ENCODE peak calls at places on chromosomes 16 and 17, in four cellular contexts. One of them, this sample, is unnamed.

GRCh38 chr17:3558603-3559269 is 1.1 kb upstream of the TRPV3 start:
- DNase-seq in amniotic stem cell: no peak
- DNase-seq in stimulated activated CD4-positive, alpha-beta T cell treated with anti-CD3 and anti-CD28 coated beads, Interleukin-2, amount 100 ng/mL, for 24 hours: peak
- DNase-seq in mucosa of gallbladder: no peak
- DNase-seq in this sample: peak

GRCh38 chr17:5585814-5586558 is 1.7 kb upstream of the NLRP1 start:
- DNase-seq in amniotic stem cell: no peak
- DNase-seq in mucosa of gallbladder: no peak
- DNase-seq in stimulated activated CD4-positive, alpha-beta T cell treated with anti-CD3 and anti-CD28 coated beads, Interleukin-2, amount 100 ng/mL, for 24 hours: no peak
- DNase-seq in this sample: no peak

GRCh38 chr17:42118545-42118944 is 2.6 kb downstream of the KAT2A start:
- DNase-seq in mucosa of gallbladder: no peak
- DNase-seq in stimulated activated CD4-positive, alpha-beta T cell treated with anti-CD3 and anti-CD28 coated beads, Interleukin-2, amount 100 ng/mL, for 24 hours: peak
- DNase-seq in amniotic stem cell: no peak
- DNase-seq in this sample: no peak

GRCh38 chr17:41556931-41557330 is 14.9 kb downstream of the KRT9 start:
- DNase-seq in amniotic stem cell: no peak
- DNase-seq in mucosa of gallbladder: no peak
- DNase-seq in stimulated activated CD4-positive, alpha-beta T cell treated with anti-CD3 and anti-CD28 coated beads, Interleukin-2, amount 100 ng/mL, for 24 hours: no peak
- DNase-seq in this sample: no peak

GRCh38 chr16:50208460-50208931 is 55.4 kb downstream of the TENT4B start:
- DNase-seq in stimulated activated CD4-positive, alpha-beta T cell treated with anti-CD3 and anti-CD28 coated beads, Interleukin-2, amount 100 ng/mL, for 24 hours: no peak
- DNase-seq in amniotic stem cell: no peak
- DNase-seq in mucosa of gallbladder: no peak
- DNase-seq in this sample: no peak

GRCh38 chr17:12839042-12839441 is 49.7 kb downstream of the ARHGAP44 start:
- DNase-seq in amniotic stem cell: no peak
- DNase-seq in stimulated activated CD4-positive, alpha-beta T cell treated with anti-CD3 and anti-CD28 coated beads, Interleukin-2, amount 100 ng/mL, for 24 hours: no peak
- DNase-seq in mucosa of gallbladder: no peak
- DNase-seq in this sample: no peak

GRCh38 chr16:88619859-88620655 is 18.3 kb upstream of the IL17C start:
- DNase-seq in mucosa of gallbladder: peak
- DNase-seq in stimulated activated CD4-positive, alpha-beta T cell treated with anti-CD3 and anti-CD28 coated beads, Interleukin-2, amount 100 ng/mL, for 24 hours: peak
- DNase-seq in amniotic stem cell: no peak
- DNase-seq in this sample: no peak

GRCh38 chr17:71486171-71486740 is 634.6 kb upstream of the SOX9 start:
- DNase-seq in mucosa of gallbladder: peak
- DNase-seq in amniotic stem cell: no peak
- DNase-seq in stimulated activated CD4-positive, alpha-beta T cell treated with anti-CD3 and anti-CD28 coated beads, Interleukin-2, amount 100 ng/mL, for 24 hours: no peak
- DNase-seq in this sample: no peak

GRCh38 chr16:12690024-12690423 is 113.7 kb downstream of the CPPED1 start:
- DNase-seq in mucosa of gallbladder: no peak
- DNase-seq in stimulated activated CD4-positive, alpha-beta T cell treated with anti-CD3 and anti-CD28 coated beads, Interleukin-2, amount 100 ng/mL, for 24 hours: no peak
- DNase-seq in amniotic stem cell: no peak
- DNase-seq in this sample: no peak

GRCh38 chr16:60553316-60553801 is 1482.9 kb downstream of the CDH8 start:
- DNase-seq in mucosa of gallbladder: no peak
- DNase-seq in amniotic stem cell: no peak
- DNase-seq in stimulated activated CD4-positive, alpha-beta T cell treated with anti-CD3 and anti-CD28 coated beads, Interleukin-2, amount 100 ng/mL, for 24 hours: no peak
- DNase-seq in this sample: no peak

GRCh38 chr16:77571463-77571862 is 136.6 kb upstream of the ADAMTS18 start:
- DNase-seq in mucosa of gallbladder: no peak
- DNase-seq in stimulated activated CD4-positive, alpha-beta T cell treated with anti-CD3 and anti-CD28 coated beads, Interleukin-2, amount 100 ng/mL, for 24 hours: no peak
- DNase-seq in amniotic stem cell: no peak
- DNase-seq in this sample: no peak

GRCh38 chr17:43860077-43860725 is 13.2 kb downstream of the CD300LG start:
- DNase-seq in amniotic stem cell: no peak
- DNase-seq in mucosa of gallbladder: no peak
- DNase-seq in stimulated activated CD4-positive, alpha-beta T cell treated with anti-CD3 and anti-CD28 coated beads, Interleukin-2, amount 100 ng/mL, for 24 hours: no peak
- DNase-seq in this sample: no peak

GRCh38 chr17:81672954-81673353 is 6.4 kb downstream of the CCDC137 start:
- DNase-seq in amniotic stem cell: no peak
- DNase-seq in stimulated activated CD4-positive, alpha-beta T cell treated with anti-CD3 and anti-CD28 coated beads, Interleukin-2, amount 100 ng/mL, for 24 hours: no peak
- DNase-seq in mucosa of gallbladder: no peak
- DNase-seq in this sample: no peak

GRCh38 chr17:36089888-36090836 is at the start of gene CCL3:
- DNase-seq in mucosa of gallbladder: peak
- DNase-seq in stimulated activated CD4-positive, alpha-beta T cell treated with anti-CD3 and anti-CD28 coated beads, Interleukin-2, amount 100 ng/mL, for 24 hours: peak
- DNase-seq in amniotic stem cell: no peak
- DNase-seq in this sample: peak

GRCh38 chr17:3447625-3448024 is 14.0 kb upstream of the OR1E2 start:
- DNase-seq in amniotic stem cell: no peak
- DNase-seq in stimulated activated CD4-positive, alpha-beta T cell treated with anti-CD3 and anti-CD28 coated beads, Interleukin-2, amount 100 ng/mL, for 24 hours: no peak
- DNase-seq in mucosa of gallbladder: no peak
- DNase-seq in this sample: no peak

GRCh38 chr17:79627766-79628690 is 17.2 kb upstream of the RBFOX3 start:
- DNase-seq in mucosa of gallbladder: no peak
- DNase-seq in stimulated activated CD4-positive, alpha-beta T cell treated with anti-CD3 and anti-CD28 coated beads, Interleukin-2, amount 100 ng/mL, for 24 hours: peak
- DNase-seq in amniotic stem cell: no peak
- DNase-seq in this sample: no peak

GRCh38 chr16:1309888-1310831 is 724 bp downstream of the UBE2I start:
- DNase-seq in stimulated activated CD4-positive, alpha-beta T cell treated with anti-CD3 and anti-CD28 coated beads, Interleukin-2, amount 100 ng/mL, for 24 hours: peak
- DNase-seq in amniotic stem cell: no peak
- DNase-seq in mucosa of gallbladder: peak
- DNase-seq in this sample: no peak

GRCh38 chr17:83058478-83059167 is 20.8 kb upstream of the METRNL start:
- DNase-seq in stimulated activated CD4-positive, alpha-beta T cell treated with anti-CD3 and anti-CD28 coated beads, Interleukin-2, amount 100 ng/mL, for 24 hours: no peak
- DNase-seq in mucosa of gallbladder: no peak
- DNase-seq in amniotic stem cell: no peak
- DNase-seq in this sample: peak

GRCh38 chr16:11232852-11233726 is 22.9 kb downstream of the SOCS1 start:
- DNase-seq in mucosa of gallbladder: peak
- DNase-seq in amniotic stem cell: no peak
- DNase-seq in stimulated activated CD4-positive, alpha-beta T cell treated with anti-CD3 and anti-CD28 coated beads, Interleukin-2, amount 100 ng/mL, for 24 hours: peak
- DNase-seq in this sample: peak

GRCh38 chr16:86117756-86118155 is 218.8 kb downstream of the IRF8 start:
- DNase-seq in stimulated activated CD4-positive, alpha-beta T cell treated with anti-CD3 and anti-CD28 coated beads, Interleukin-2, amount 100 ng/mL, for 24 hours: no peak
- DNase-seq in amniotic stem cell: no peak
- DNase-seq in mucosa of gallbladder: no peak
- DNase-seq in this sample: no peak

GRCh38 chr17:4548721-4549531 is 6.3 kb downstream of the MYBBP1A start:
- DNase-seq in amniotic stem cell: no peak
- DNase-seq in stimulated activated CD4-positive, alpha-beta T cell treated with anti-CD3 and anti-CD28 coated beads, Interleukin-2, amount 100 ng/mL, for 24 hours: no peak
- DNase-seq in mucosa of gallbladder: no peak
- DNase-seq in this sample: no peak

GRCh38 chr16:27994686-27995085 is 68.8 kb downstream of the GSG1L start:
- DNase-seq in stimulated activated CD4-positive, alpha-beta T cell treated with anti-CD3 and anti-CD28 coated beads, Interleukin-2, amount 100 ng/mL, for 24 hours: no peak
- DNase-seq in mucosa of gallbladder: no peak
- DNase-seq in amniotic stem cell: no peak
- DNase-seq in this sample: no peak

GRCh38 chr17:33202011-33202410 is 91.1 kb downstream of the ASIC2 start:
- DNase-seq in stimulated activated CD4-positive, alpha-beta T cell treated with anti-CD3 and anti-CD28 coated beads, Interleukin-2, amount 100 ng/mL, for 24 hours: no peak
- DNase-seq in amniotic stem cell: no peak
- DNase-seq in mucosa of gallbladder: no peak
- DNase-seq in this sample: no peak

GRCh38 chr17:7218774-7219173 is 862 bp downstream of the DLG4 start:
- DNase-seq in stimulated activated CD4-positive, alpha-beta T cell treated with anti-CD3 and anti-CD28 coated beads, Interleukin-2, amount 100 ng/mL, for 24 hours: no peak
- DNase-seq in amniotic stem cell: no peak
- DNase-seq in mucosa of gallbladder: no peak
- DNase-seq in this sample: no peak

GRCh38 chr16:85471469-85472431 is 141.4 kb upstream of the GSE1 start:
- DNase-seq in amniotic stem cell: no peak
- DNase-seq in mucosa of gallbladder: no peak
- DNase-seq in stimulated activated CD4-positive, alpha-beta T cell treated with anti-CD3 and anti-CD28 coated beads, Interleukin-2, amount 100 ng/mL, for 24 hours: no peak
- DNase-seq in this sample: no peak

GRCh38 chr17:8997994-8998628 is 23.2 kb upstream of the NTN1 start:
- DNase-seq in stimulated activated CD4-positive, alpha-beta T cell treated with anti-CD3 and anti-CD28 coated beads, Interleukin-2, amount 100 ng/mL, for 24 hours: peak
- DNase-seq in amniotic stem cell: no peak
- DNase-seq in mucosa of gallbladder: peak
- DNase-seq in this sample: peak

GRCh38 chr17:40648326-40648968 is 829 bp upstream of the SMARCE1 start:
- DNase-seq in amniotic stem cell: no peak
- DNase-seq in mucosa of gallbladder: no peak
- DNase-seq in stimulated activated CD4-positive, alpha-beta T cell treated with anti-CD3 and anti-CD28 coated beads, Interleukin-2, amount 100 ng/mL, for 24 hours: no peak
- DNase-seq in this sample: no peak

GRCh38 chr17:21293846-21294240 is 9.3 kb downstream of the MAP2K3 start:
- DNase-seq in amniotic stem cell: no peak
- DNase-seq in mucosa of gallbladder: no peak
- DNase-seq in stimulated activated CD4-positive, alpha-beta T cell treated with anti-CD3 and anti-CD28 coated beads, Interleukin-2, amount 100 ng/mL, for 24 hours: no peak
- DNase-seq in this sample: no peak

GRCh38 chr17:17232303-17232621 is 4.7 kb downstream of the FLCN start:
- DNase-seq in mucosa of gallbladder: no peak
- DNase-seq in stimulated activated CD4-positive, alpha-beta T cell treated with anti-CD3 and anti-CD28 coated beads, Interleukin-2, amount 100 ng/mL, for 24 hours: no peak
- DNase-seq in amniotic stem cell: no peak
- DNase-seq in this sample: no peak

GRCh38 chr17:82679586-82680465 is 18.7 kb downstream of the RAB40B start:
- DNase-seq in mucosa of gallbladder: no peak
- DNase-seq in stimulated activated CD4-positive, alpha-beta T cell treated with anti-CD3 and anti-CD28 coated beads, Interleukin-2, amount 100 ng/mL, for 24 hours: no peak
- DNase-seq in amniotic stem cell: no peak
- DNase-seq in this sample: no peak

GRCh38 chr17:57445772-57446472 is 189.6 kb downstream of the MSI2 start:
- DNase-seq in stimulated activated CD4-positive, alpha-beta T cell treated with anti-CD3 and anti-CD28 coated beads, Interleukin-2, amount 100 ng/mL, for 24 hours: no peak
- DNase-seq in mucosa of gallbladder: no peak
- DNase-seq in amniotic stem cell: no peak
- DNase-seq in this sample: no peak

GRCh38 chr16:56558024-56558747 is 6.7 kb upstream of the MT4 start:
- DNase-seq in mucosa of gallbladder: no peak
- DNase-seq in stimulated activated CD4-positive, alpha-beta T cell treated with anti-CD3 and anti-CD28 coated beads, Interleukin-2, amount 100 ng/mL, for 24 hours: no peak
- DNase-seq in amniotic stem cell: peak
- DNase-seq in this sample: no peak

GRCh38 chr17:38428643-38429371 is 543 bp downstream of the ARHGAP23 start:
- DNase-seq in amniotic stem cell: peak
- DNase-seq in stimulated activated CD4-positive, alpha-beta T cell treated with anti-CD3 and anti-CD28 coated beads, Interleukin-2, amount 100 ng/mL, for 24 hours: no peak
- DNase-seq in mucosa of gallbladder: no peak
- DNase-seq in this sample: no peak

GRCh38 chr17:17042851-17043667 is 802 bp downstream of the MPRIP start:
- DNase-seq in mucosa of gallbladder: no peak
- DNase-seq in amniotic stem cell: no peak
- DNase-seq in stimulated activated CD4-positive, alpha-beta T cell treated with anti-CD3 and anti-CD28 coated beads, Interleukin-2, amount 100 ng/mL, for 24 hours: no peak
- DNase-seq in this sample: no peak

This sample was measured in stimulated activated naive B cell treated with anti-CD40 and anti-IgM and Interleukin-4, amounts not matched to agents 10 μg/mL and 1 μg/mL and 100 μg/mL, for 72 hours.